ENCODE peak calls at places on chromosomes 12 and 14, in nine cellular contexts. Q is heart right ventricle; I is neuronal stem cell; Y is renal cortical epithelial cell; K is activated CD8-positive, alpha-beta T cell treated with anti-CD3 and anti-CD28 coated beads, Interleukin-2, amount 10 ng/mL, durations not matched to agents 7 days and 5 days; Z is IMR-90; W is stimulated activated CD4-positive, alpha-beta T cell treated with anti-CD3 and anti-CD28 coated beads, Interleukin-15, amount 100 ng/mL, for 1 hour; L is amygdala; O is CD8-positive, alpha-beta memory T cell. U is an unnamed sample.

GRCh38 chr12:97552410-97553050 is 89.9 kb downstream of the RMST start:
- DNase-seq in Q (no peak), I (no peak), Y (peak), K (no peak), Z (no peak), W (no peak), L (no peak), O (no peak), U (no peak)

GRCh38 chr12:65720136-65720535 is 104.1 kb upstream of the HMGA2 start:
- DNase-seq in Q (no peak), I (no peak), Y (peak), K (no peak), Z (peak), W (no peak), L (no peak), O (no peak), U (no peak)

GRCh38 chr12:49965836-49966235 is 4.2 kb downstream of the AQP5 start:
- DNase-seq in Q (no peak), I (no peak), Y (no peak), K (no peak), Z (no peak), W (no peak), L (no peak), O (no peak), U (no peak)

GRCh38 chr14:30242742-30243141 is 315.1 kb upstream of the PRKD1 start:
- DNase-seq in Q (no peak), I (peak), Y (no peak), K (no peak), Z (no peak), W (no peak), L (no peak), O (no peak), U (no peak)

GRCh38 chr14:52086755-52087154 is 17.9 kb upstream of the NID2 start:
- DNase-seq in Q (no peak), I (no peak), Y (no peak), K (no peak), Z (peak), W (no peak), L (no peak), O (no peak), U (no peak)

GRCh38 chr12:96876966-96877365 is 30.1 kb upstream of the NEDD1 start:
- DNase-seq in Q (no peak), I (no peak), Y (no peak), K (no peak), Z (peak), W (no peak), L (no peak), O (no peak), U (no peak)

GRCh38 chr14:50362791-50363733 is 33.6 kb downstream of the CDKL1 start:
- DNase-seq in Q (no peak), I (no peak), Y (no peak), K (peak), Z (peak), W (no peak), L (no peak), O (peak), U (no peak)

GRCh38 chr12:3553681-3554546 is 62.9 kb downstream of the PRMT8 start:
- DNase-seq in Q (no peak), I (no peak), Y (no peak), K (no peak), Z (no peak), W (no peak), L (no peak), O (no peak), U (no peak)

GRCh38 chr12:2346405-2346804 is 293.6 kb downstream of the CACNA1C start:
- DNase-seq in Q (no peak), I (no peak), Y (no peak), K (no peak), Z (no peak), W (no peak), L (no peak), O (no peak), U (no peak)

GRCh38 chr12:109864916-109865315 is 15.4 kb downstream of the GLTP start:
- DNase-seq in Q (no peak), I (no peak), Y (peak), K (no peak), Z (no peak), W (no peak), L (no peak), O (no peak), U (no peak)

GRCh38 chr12:6570264-6570887 is 2.3 kb upstream of the NOP2 start:
- DNase-seq in Q (peak), I (no peak), Y (peak), K (peak), Z (no peak), W (no peak), L (no peak), O (no peak), U (no peak)

GRCh38 chr14:34527591-34527990 is 11.9 kb downstream of the EAPP start:
- DNase-seq in Q (no peak), I (no peak), Y (no peak), K (no peak), Z (no peak), W (no peak), L (no peak), O (no peak), U (no peak)

GRCh38 chr14:36006623-36007022 is 169.9 kb downstream of the PTCSC3 start:
- DNase-seq in Q (no peak), I (no peak), Y (no peak), K (no peak), Z (no peak), W (no peak), L (no peak), O (no peak), U (no peak)

GRCh38 chr14:105419305-105420091 is at the start of gene MTA1:
- DNase-seq in Q (peak), I (peak), Y (no peak), K (peak), Z (peak), W (peak), L (no peak), O (peak), U (peak)

GRCh38 chr14:67820428-67820881 is 876 bp downstream of the RAD51B start:
- DNase-seq in Q (no peak), I (no peak), Y (peak), K (peak), Z (peak), W (no peak), L (no peak), O (no peak), U (no peak)

GRCh38 chr12:6451348-6452244 is at the start of gene TAPBPL:
- DNase-seq in Q (peak), I (no peak), Y (peak), K (peak), Z (peak), W (peak), L (peak), O (peak), U (peak)

GRCh38 chr12:70082997-70083676 is 160.1 kb upstream of the CNOT2 start:
- DNase-seq in Q (no peak), I (no peak), Y (no peak), K (no peak), Z (no peak), W (no peak), L (no peak), O (no peak), U (no peak)

GRCh38 chr12:1830981-1831930 is 10.9 kb downstream of the LRTM2 start:
- DNase-seq in Q (peak), I (peak), Y (peak), K (peak), Z (peak), W (no peak), L (no peak), O (no peak), U (no peak)

GRCh38 chr12:116539361-116539771 is 19.8 kb upstream of the MAP1LC3B2 start:
- DNase-seq in Q (no peak), I (no peak), Y (peak), K (no peak), Z (peak), W (no peak), L (no peak), O (no peak), U (no peak)

GRCh38 chr14:23361320-23361719 is 3.7 kb downstream of the EFS start:
- DNase-seq in Q (no peak), I (no peak), Y (peak), K (no peak), Z (peak), W (no peak), L (peak), O (no peak), U (peak)

GRCh38 chr12:563250-563781 is 99.9 kb downstream of the NINJ2 start:
- DNase-seq in Q (no peak), I (no peak), Y (no peak), K (peak), Z (no peak), W (peak), L (no peak), O (peak), U (no peak)

GRCh38 chr14:68659021-68659931 is 133.6 kb downstream of the ZFP36L1 start:
- DNase-seq in Q (no peak), I (no peak), Y (no peak), K (no peak), Z (peak), W (no peak), L (no peak), O (no peak), U (no peak)

GRCh38 chr12:126667340-126667739 is 1599.6 kb upstream of the TMEM132C start:
- DNase-seq in Q (no peak), I (no peak), Y (peak), K (no peak), Z (no peak), W (no peak), L (no peak), O (no peak), U (no peak)

GRCh38 chr12:51886021-51886710 is 1.7 kb upstream of the ANKRD33 start:
- DNase-seq in Q (peak), I (no peak), Y (peak), K (peak), Z (peak), W (no peak), L (peak), O (no peak), U (no peak)

GRCh38 chr14:30906752-30907658 is 32.6 kb downstream of the COCH start:
- DNase-seq in Q (no peak), I (peak), Y (peak), K (no peak), Z (peak), W (no peak), L (no peak), O (no peak), U (no peak)